ENCODE peak calls at places on chromosomes 2 and 18, in four cellular contexts. One of them, this sample, is unnamed.

GRCh38 chr2:50491541-50492114 is 540.3 kb downstream of the NRXN1 start:
- DNase-seq in psoas muscle: no peak
- DNase-seq in B cell: peak; percentile 16
- DNase-seq in IMR-90: peak; percentile 44
- DNase-seq in this sample: peak; percentile 29

GRCh38 chr2:241569831-241570281 is 11.3 kb downstream of the BOK start:
- DNase-seq in psoas muscle: no peak
- DNase-seq in B cell: no peak
- DNase-seq in IMR-90: no peak
- DNase-seq in this sample: no peak

GRCh38 chr2:145488571-145488970 is 968.7 kb upstream of the ZEB2 start:
- DNase-seq in psoas muscle: no peak
- DNase-seq in B cell: no peak
- DNase-seq in IMR-90: no peak
- DNase-seq in this sample: peak; percentile 23

GRCh38 chr2:206800501-206801416 is 35.4 kb downstream of the FASTKD2 start:
- DNase-seq in psoas muscle: peak; percentile 47
- DNase-seq in B cell: peak; percentile 63
- DNase-seq in IMR-90: peak; percentile 76
- DNase-seq in this sample: peak; percentile 66

GRCh38 chr2:25041307-25041927 is 459 bp upstream of the EFR3B start:
- DNase-seq in psoas muscle: peak; percentile 39
- DNase-seq in B cell: peak; percentile 51
- DNase-seq in IMR-90: peak; percentile 32
- DNase-seq in this sample: peak; percentile 67

GRCh38 chr2:239163306-239164070 is 237.3 kb downstream of the HDAC4 start:
- DNase-seq in psoas muscle: peak; percentile 7
- DNase-seq in B cell: no peak
- DNase-seq in IMR-90: no peak
- DNase-seq in this sample: peak; percentile 9

GRCh38 chr2:19942199-19942598 is 40.4 kb upstream of the TTC32 start:
- DNase-seq in psoas muscle: no peak
- DNase-seq in B cell: no peak
- DNase-seq in IMR-90: no peak
- DNase-seq in this sample: no peak

GRCh38 chr2:192566863-192567262 is 372.1 kb upstream of the TMEFF2 start:
- DNase-seq in psoas muscle: no peak
- DNase-seq in B cell: no peak
- DNase-seq in IMR-90: no peak
- DNase-seq in this sample: no peak

GRCh38 chr2:175309799-175310198 is 128.3 kb upstream of the ATP5MC3 start:
- DNase-seq in psoas muscle: no peak
- DNase-seq in B cell: no peak
- DNase-seq in IMR-90: peak; percentile 10
- DNase-seq in this sample: peak; percentile 55

GRCh38 chr2:72172478-72172877 is 24.8 kb upstream of the CYP26B1 start:
- DNase-seq in psoas muscle: no peak
- DNase-seq in B cell: no peak
- DNase-seq in IMR-90: no peak
- DNase-seq in this sample: no peak

GRCh38 chr2:109525836-109526235 is 87.9 kb downstream of the SEPTIN10 start:
- DNase-seq in psoas muscle: no peak
- DNase-seq in B cell: no peak
- DNase-seq in IMR-90: no peak
- DNase-seq in this sample: no peak

GRCh38 chr18:63850636-63851035 is 36.9 kb upstream of the SERPINB2 start:
- DNase-seq in psoas muscle: no peak
- DNase-seq in B cell: no peak
- DNase-seq in IMR-90: no peak
- DNase-seq in this sample: no peak

GRCh38 chr2:241545113-241545512 is 13.4 kb upstream of the BOK start:
- DNase-seq in psoas muscle: no peak
- DNase-seq in B cell: no peak
- DNase-seq in IMR-90: peak; percentile 70
- DNase-seq in this sample: no peak

GRCh38 chr2:237378650-237379049 is 35.3 kb downstream of the COL6A3 start:
- DNase-seq in psoas muscle: no peak
- DNase-seq in B cell: no peak
- DNase-seq in IMR-90: no peak
- DNase-seq in this sample: no peak

GRCh38 chr2:133371286-133371685 is 197.0 kb downstream of the NCKAP5 start:
- DNase-seq in psoas muscle: no peak
- DNase-seq in B cell: no peak
- DNase-seq in IMR-90: no peak
- DNase-seq in this sample: no peak

GRCh38 chr2:120313695-120314615 is 32.0 kb upstream of the INHBB start:
- DNase-seq in psoas muscle: no peak
- DNase-seq in B cell: no peak
- DNase-seq in IMR-90: no peak
- DNase-seq in this sample: peak; percentile 7

GRCh38 chr2:80530442-80531064 is 226.0 kb upstream of the LRRTM1 start:
- DNase-seq in psoas muscle: no peak
- DNase-seq in B cell: no peak
- DNase-seq in IMR-90: no peak
- DNase-seq in this sample: no peak

GRCh38 chr2:80527119-80527518 is 222.6 kb upstream of the LRRTM1 start:
- DNase-seq in psoas muscle: no peak
- DNase-seq in B cell: no peak
- DNase-seq in IMR-90: no peak
- DNase-seq in this sample: no peak

GRCh38 chr2:80529466-80530165 is 225.1 kb upstream of the LRRTM1 start:
- DNase-seq in psoas muscle: no peak
- DNase-seq in B cell: no peak
- DNase-seq in IMR-90: no peak
- DNase-seq in this sample: no peak

DNA sequence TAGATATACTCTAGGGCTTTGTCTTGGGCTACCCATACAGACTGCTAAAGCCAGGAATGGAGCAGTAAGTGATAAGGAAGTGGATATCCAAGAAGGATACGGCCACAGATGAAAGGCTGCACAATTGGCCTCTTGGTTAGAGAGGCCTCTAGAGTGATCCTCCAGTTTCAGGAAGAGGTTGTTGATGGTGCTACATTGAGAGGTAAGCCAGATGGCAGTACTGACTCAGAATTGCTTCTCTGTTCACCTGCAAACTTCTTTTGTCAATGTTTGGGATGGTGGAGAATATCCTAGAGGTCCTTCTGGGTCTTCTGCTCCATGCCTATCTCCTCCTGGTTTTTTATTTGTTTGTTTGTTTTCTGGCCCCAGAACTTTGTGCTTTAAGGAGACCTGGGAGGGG is 226.8 kb upstream of the LRRTM1 start:
- DNase-seq in psoas muscle: no peak
- DNase-seq in B cell: no peak
- DNase-seq in IMR-90: no peak
- DNase-seq in this sample: no peak
- TF ChIP-seq CTCF in psoas muscle: no peak
- TF ChIP-seq CTCF in B cell: no peak
- TF ChIP-seq CTCF in IMR-90: no peak
- TF ChIP-seq CTCF in this sample: no peak

GRCh38 chr2:100013892-100014677 is 128.3 kb downstream of the AFF3 start:
- DNase-seq in psoas muscle: peak; percentile 38
- DNase-seq in B cell: no peak
- DNase-seq in IMR-90: peak; percentile 99
- DNase-seq in this sample: peak; percentile 57
- TF ChIP-seq CTCF in psoas muscle: no peak
- TF ChIP-seq CTCF in B cell: no peak
- TF ChIP-seq CTCF in IMR-90: peak; percentile 29
- TF ChIP-seq CTCF in this sample: no peak

GRCh38 chr2:211948932-211949331 is 589.7 kb downstream of the ERBB4 start:
- DNase-seq in psoas muscle: no peak
- DNase-seq in B cell: no peak
- DNase-seq in IMR-90: no peak
- DNase-seq in this sample: no peak

GRCh38 chr2:211942153-211942552 is 596.4 kb downstream of the ERBB4 start:
- DNase-seq in psoas muscle: no peak
- DNase-seq in B cell: no peak
- DNase-seq in IMR-90: no peak
- DNase-seq in this sample: no peak

GRCh38 chr2:211946960-211947359 is 591.6 kb downstream of the ERBB4 start:
- DNase-seq in psoas muscle: no peak
- DNase-seq in B cell: no peak
- DNase-seq in IMR-90: no peak
- DNase-seq in this sample: no peak

GRCh38 chr2:211941359-211941758 is 597.2 kb downstream of the ERBB4 start:
- DNase-seq in psoas muscle: no peak
- DNase-seq in B cell: no peak
- DNase-seq in IMR-90: no peak
- DNase-seq in this sample: no peak

DNA sequence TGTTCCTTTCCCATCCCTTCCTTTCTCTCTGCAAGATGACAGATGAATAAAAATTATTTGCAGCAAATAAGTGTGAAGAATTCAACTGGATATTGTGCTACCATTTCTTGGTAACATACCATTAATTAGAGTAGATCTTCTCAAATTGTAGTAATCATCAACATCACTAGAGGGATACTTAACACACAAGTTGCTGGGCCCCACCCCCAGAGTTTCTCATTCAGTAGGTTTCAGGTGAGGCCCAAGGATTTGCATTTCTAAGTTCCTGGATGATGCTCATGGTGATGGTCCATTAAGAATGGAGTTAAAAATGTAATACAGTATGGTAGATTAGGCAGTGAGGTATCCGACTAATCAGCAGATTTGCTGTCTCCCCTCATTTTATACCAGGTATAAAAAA is 594.0 kb downstream of the ERBB4 start:
- DNase-seq in psoas muscle: no peak
- DNase-seq in B cell: no peak
- DNase-seq in IMR-90: no peak
- DNase-seq in this sample: no peak
- TF ChIP-seq CTCF in psoas muscle: no peak
- TF ChIP-seq CTCF in B cell: no peak
- TF ChIP-seq CTCF in IMR-90: no peak
- TF ChIP-seq CTCF in this sample: no peak

GRCh38 chr2:129456681-129457080 is 522.8 kb upstream of the RAB6C start:
- DNase-seq in psoas muscle: no peak
- DNase-seq in B cell: no peak
- DNase-seq in IMR-90: no peak
- DNase-seq in this sample: no peak
- TF ChIP-seq CTCF in psoas muscle: no peak
- TF ChIP-seq CTCF in B cell: no peak
- TF ChIP-seq CTCF in IMR-90: no peak
- TF ChIP-seq CTCF in this sample: no peak

GRCh38 chr2:169478339-169478738 is 955 bp upstream of the BBS5 start:
- DNase-seq in psoas muscle: no peak
- DNase-seq in B cell: no peak
- DNase-seq in IMR-90: peak; percentile 58
- DNase-seq in this sample: no peak

GRCh38 chr2:169476459-169476858 is 2.8 kb upstream of the BBS5 start:
- DNase-seq in psoas muscle: no peak
- DNase-seq in B cell: no peak
- DNase-seq in IMR-90: peak; percentile 61
- DNase-seq in this sample: no peak

GRCh38 chr2:169478745-169479256 is 493 bp upstream of the BBS5 start:
- DNase-seq in psoas muscle: no peak
- DNase-seq in B cell: no peak
- DNase-seq in IMR-90: no peak
- DNase-seq in this sample: no peak

GRCh38 chr2:169480079-169480465 is 778 bp downstream of the BBS5 start:
- DNase-seq in psoas muscle: no peak
- DNase-seq in B cell: no peak
- DNase-seq in IMR-90: peak; percentile 10
- DNase-seq in this sample: no peak

DNA sequence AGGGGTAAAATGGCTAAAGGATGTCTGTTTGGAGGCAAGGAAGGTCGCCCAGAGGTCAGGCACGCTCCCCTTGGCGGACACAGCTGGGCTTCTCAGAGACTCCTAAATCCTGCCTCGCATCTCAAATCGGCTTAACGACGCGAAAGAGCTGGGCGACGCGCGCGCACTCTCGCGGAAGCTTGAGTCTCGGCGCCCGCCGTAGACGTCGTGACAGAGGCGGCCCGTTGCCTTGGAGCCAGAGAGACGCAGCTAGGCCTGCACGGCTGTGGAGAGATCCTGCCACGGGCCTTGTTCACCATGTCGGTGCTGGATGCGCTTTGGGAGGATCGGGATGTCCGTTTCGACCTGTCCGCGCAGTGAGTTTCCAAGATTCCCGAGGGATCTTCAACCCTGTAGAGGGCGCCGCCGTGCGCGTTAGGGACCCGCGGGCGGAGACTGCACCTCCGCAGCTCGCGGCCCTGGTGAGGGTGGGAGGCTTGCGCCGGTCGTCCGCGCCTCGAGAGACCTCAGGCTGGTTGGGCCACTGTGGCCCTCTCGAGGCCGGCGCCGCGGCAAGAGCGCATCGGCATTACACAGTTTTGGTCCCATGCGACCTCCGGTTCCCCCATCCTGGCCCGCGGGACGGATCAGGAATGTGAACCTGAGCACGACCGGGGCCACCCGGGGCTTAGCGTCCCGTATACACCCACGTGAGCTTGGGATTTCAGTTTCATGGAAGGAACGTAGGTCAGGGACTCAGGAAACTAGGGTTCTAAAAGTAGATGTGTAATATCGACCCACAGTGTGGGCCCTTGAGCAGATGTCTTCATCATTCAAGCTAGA is at the start of gene BBS5:
- DNase-seq in psoas muscle: peak; percentile 86
- DNase-seq in B cell: peak; percentile 71
- DNase-seq in IMR-90: peak; percentile 87
- DNase-seq in this sample: peak; percentile 83
- TF ChIP-seq CTCF in psoas muscle: peak; percentile 42
- TF ChIP-seq CTCF in B cell: peak; percentile 50
- TF ChIP-seq CTCF in IMR-90: peak; percentile 54
- TF ChIP-seq CTCF in this sample: no peak

GRCh38 chr18:5890261-5890605 is 5.1 kb downstream of the TMEM200C start:
- DNase-seq in psoas muscle: no peak
- DNase-seq in B cell: no peak
- DNase-seq in IMR-90: no peak
- DNase-seq in this sample: no peak

GRCh38 chr18:5892772-5893431 is 2.4 kb downstream of the TMEM200C start:
- DNase-seq in psoas muscle: no peak
- DNase-seq in B cell: no peak
- DNase-seq in IMR-90: peak; percentile 34
- DNase-seq in this sample: no peak

GRCh38 chr18:5891361-5892215 is 3.7 kb downstream of the TMEM200C start:
- DNase-seq in psoas muscle: no peak
- DNase-seq in B cell: peak; percentile 0
- DNase-seq in IMR-90: no peak
- DNase-seq in this sample: no peak

GRCh38 chr18:5894215-5894612 is 1.1 kb downstream of the TMEM200C start:
- DNase-seq in psoas muscle: no peak
- DNase-seq in B cell: no peak
- DNase-seq in IMR-90: peak; percentile 12
- DNase-seq in this sample: no peak

GRCh38 chr18:5890606-5891360 is 4.5 kb downstream of the TMEM200C start:
- DNase-seq in psoas muscle: peak; percentile 46
- DNase-seq in B cell: peak; percentile 50
- DNase-seq in IMR-90: no peak
- DNase-seq in this sample: peak; percentile 81
- TF ChIP-seq CTCF in psoas muscle: peak; percentile 62
- TF ChIP-seq CTCF in B cell: peak; percentile 57
- TF ChIP-seq CTCF in IMR-90: peak; percentile 28
- TF ChIP-seq CTCF in this sample: peak; percentile 86

GRCh38 chr2:187594801-187595200 is 40.6 kb upstream of the TFPI start:
- DNase-seq in psoas muscle: no peak
- DNase-seq in B cell: no peak
- DNase-seq in IMR-90: peak; percentile 44
- DNase-seq in this sample: no peak
- TF ChIP-seq CTCF in psoas muscle: no peak
- TF ChIP-seq CTCF in B cell: no peak
- TF ChIP-seq CTCF in IMR-90: peak; percentile 49
- TF ChIP-seq CTCF in this sample: no peak

This sample was measured in glutamatergic neuron.